ENCODE peak calls at places on chromosomes 11 and 22, in seven cellular contexts. G is CD8-positive, alpha-beta T cell; A is body of pancreas; V is HCT116; K is uterus; W is PC-3; Y is upper lobe of right lung. C is an unnamed sample.
A peak's percentile ranks its signal among the peaks of the same experiment; 100 is the strongest.

GRCh38 chr11:26493616-26494015 is 78.4 kb downstream of the MUC15 start:
- DNase-seq in G (no peak), A (no peak), V (no peak), K (no peak), W (no peak), Y (no peak), C (no peak)

GRCh38 chr11:76161261-76161961 is 44.9 kb downstream of the WNT11 start:
- DNase-seq in G (no peak), A (no peak), V (no peak), K (no peak), W (no peak), Y (no peak), C (no peak)

GRCh38 chr11:94805994-94806393 is 37.8 kb downstream of the AMOTL1 start:
- DNase-seq in G (no peak), A (no peak), V (no peak), K (no peak), W (no peak), Y (no peak), C (no peak)

GRCh38 chr22:36385491-36386350 is 2.0 kb downstream of the MYH9 start:
- DNase-seq in G (no peak), A (peak; percentile 94), V (no peak), K (peak; percentile 74), W (peak; percentile 94), Y (peak; percentile 88), C (no peak)

GRCh38 chr22:17786435-17787158 is 12.3 kb upstream of the BID start:
- DNase-seq in G (no peak), A (peak; percentile 37), V (no peak), K (peak; percentile 68), W (no peak), Y (no peak), C (peak; percentile 63)

GRCh38 chr11:126573325-126574076 is 218.0 kb downstream of the ST3GAL4 start:
- DNase-seq in G (no peak), A (no peak), V (no peak), K (no peak), W (no peak), Y (no peak), C (no peak)

GRCh38 chr11:10405858-10406592 is 49.0 kb upstream of the AMPD3 start:
- DNase-seq in G (no peak), A (peak; percentile 85), V (peak; percentile 87), K (peak; percentile 84), W (peak; percentile 87), Y (no peak), C (peak; percentile 57)

GRCh38 chr11:65880844-65881421 is 1.3 kb downstream of the CTSW start:
- DNase-seq in G (no peak), A (no peak), V (no peak), K (no peak), W (no peak), Y (no peak), C (no peak)

GRCh38 chr11:32890843-32891656 is 1.6 kb upstream of the QSER1 start:
- DNase-seq in G (no peak), A (no peak), V (no peak), K (no peak), W (peak; percentile 37), Y (no peak), C (no peak)

GRCh38 chr22:46171940-46172339 is 21.6 kb downstream of the PPARA start:
- DNase-seq in G (no peak), A (no peak), V (peak; percentile 15), K (no peak), W (peak; percentile 86), Y (no peak), C (no peak)

GRCh38 chr22:29121124-29121523 is 48.3 kb downstream of the KREMEN1 start:
- DNase-seq in G (no peak), A (no peak), V (no peak), K (no peak), W (no peak), Y (no peak), C (no peak)

GRCh38 chr11:31499576-31500178 is 9.7 kb downstream of the IMMP1L start:
- DNase-seq in G (no peak), A (no peak), V (no peak), K (no peak), W (no peak), Y (no peak), C (no peak)

GRCh38 chr11:443542-444199 is 1.9 kb upstream of the ANO9 start:
- DNase-seq in G (no peak), A (no peak), V (no peak), K (no peak), W (peak; percentile 8), Y (no peak), C (no peak)

GRCh38 chr22:31836010-31836409 is 82.2 kb downstream of the DEPDC5 start:
- DNase-seq in G (no peak), A (no peak), V (no peak), K (no peak), W (no peak), Y (no peak), C (no peak)

GRCh38 chr11:116610190-116610589 is 162.6 kb downstream of the BUD13 start:
- DNase-seq in G (no peak), A (no peak), V (no peak), K (no peak), W (no peak), Y (no peak), C (no peak)

GRCh38 chr11:38593649-38594048 is 1995.6 kb upstream of the RAG2 start:
- DNase-seq in G (no peak), A (no peak), V (no peak), K (no peak), W (peak; percentile 33), Y (no peak), C (no peak)

GRCh38 chr11:65973439-65974110 is 12.0 kb downstream of the SART1 start:
- DNase-seq in G (no peak), A (no peak), V (no peak), K (no peak), W (peak; percentile 82), Y (no peak), C (no peak)

GRCh38 chr11:67630230-67630942 is 649 bp upstream of the NUDT8 start:
- DNase-seq in G (peak; percentile 88), A (peak; percentile 100), V (peak; percentile 93), K (peak; percentile 99), W (peak; percentile 98), Y (peak; percentile 100), C (peak; percentile 96)

GRCh38 chr22:27851974-27852713 is 50.6 kb upstream of the MN1 start:
- DNase-seq in G (no peak), A (no peak), V (no peak), K (no peak), W (no peak), Y (no peak), C (no peak)

GRCh38 chr11:66718320-66718971 is 10.6 kb downstream of the SPTBN2 start:
- DNase-seq in G (no peak), A (peak; percentile 77), V (no peak), K (no peak), W (no peak), Y (peak; percentile 84), C (no peak)

GRCh38 chr11:68049509-68050370 is 10.9 kb downstream of the TCIRG1 start:
- DNase-seq in G (no peak), A (peak; percentile 68), V (no peak), K (no peak), W (no peak), Y (no peak), C (no peak)

GRCh38 chr22:44455963-44456358 is 42.1 kb downstream of the RTL6 start:
- DNase-seq in G (no peak), A (no peak), V (no peak), K (no peak), W (no peak), Y (no peak), C (no peak)

GRCh38 chr11:93614111-93614784 is 47.2 kb upstream of the CEP295 start:
- DNase-seq in G (no peak), A (no peak), V (peak; percentile 43), K (no peak), W (no peak), Y (no peak), C (no peak)

DNA sequence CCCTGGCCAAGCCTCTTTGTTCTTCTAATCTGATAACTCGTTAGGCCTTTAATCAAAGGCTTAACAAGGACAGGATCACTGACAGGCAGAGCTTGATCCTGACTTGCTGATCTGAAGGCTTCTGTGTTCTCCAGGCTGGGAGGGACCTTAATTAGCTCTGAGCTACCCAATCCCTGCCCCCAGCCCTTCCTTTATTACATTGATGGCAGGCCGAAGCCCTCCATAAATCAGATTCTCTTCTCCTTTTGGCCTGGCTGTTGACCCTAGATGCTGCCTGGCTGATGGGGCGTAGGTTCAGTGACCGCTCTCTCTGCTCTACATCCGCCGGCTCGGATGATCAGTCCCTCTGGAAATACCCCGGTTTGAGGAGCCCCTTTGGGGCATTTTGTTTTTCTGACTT is 10.2 kb upstream of the RRM1 start:
- DNase-seq in G (no peak), A (no peak), V (no peak), K (no peak), W (no peak), Y (no peak), C (no peak)
- H3K27ac ChIP-seq in G (no peak overlapping the region), A (no peak overlapping the region), V (no peak overlapping the region), K (no peak overlapping the region), W (no peak overlapping the region), Y (no peak overlapping the region), C (no peak overlapping the region)

GRCh38 chr11:113506893-113507292 is 31.7 kb upstream of the DRD2 start:
- DNase-seq in G (no peak), A (no peak), V (no peak), K (no peak), W (no peak), Y (no peak), C (no peak)
- H3K27ac ChIP-seq in G (no peak overlapping the region), A (no peak overlapping the region), V (no peak overlapping the region), K (no peak overlapping the region), W (no peak overlapping the region), Y (no peak overlapping the region), C (no peak overlapping the region)

GRCh38 chr11:130485983-130486970 is 37.8 kb downstream of the ADAMTS15 start:
- DNase-seq in G (no peak), A (no peak), V (no peak), K (no peak), W (no peak), Y (no peak), C (no peak)
- H3K27ac ChIP-seq in G (no peak overlapping the region), A (no peak overlapping the region), V (no peak overlapping the region), K (no peak overlapping the region), W (no peak overlapping the region), Y (peak overlapping the region; percentile 79), C (no peak overlapping the region)

GRCh38 chr11:101715281-101715680 is 131.5 kb upstream of the TRPC6 start:
- DNase-seq in G (no peak), A (no peak), V (no peak), K (no peak), W (no peak), Y (no peak), C (no peak)

GRCh38 chr11:101718406-101718805 is 134.6 kb upstream of the TRPC6 start:
- DNase-seq in G (no peak), A (no peak), V (no peak), K (no peak), W (peak; percentile 59), Y (no peak), C (no peak)

GRCh38 chr11:101717621-101718020 is 133.8 kb upstream of the TRPC6 start:
- DNase-seq in G (no peak), A (no peak), V (no peak), K (no peak), W (peak; percentile 48), Y (no peak), C (no peak)

GRCh38 chr11:101723371-101723770 is 139.6 kb upstream of the TRPC6 start:
- DNase-seq in G (no peak), A (no peak), V (no peak), K (no peak), W (peak; percentile 89), Y (no peak), C (no peak)

DNA sequence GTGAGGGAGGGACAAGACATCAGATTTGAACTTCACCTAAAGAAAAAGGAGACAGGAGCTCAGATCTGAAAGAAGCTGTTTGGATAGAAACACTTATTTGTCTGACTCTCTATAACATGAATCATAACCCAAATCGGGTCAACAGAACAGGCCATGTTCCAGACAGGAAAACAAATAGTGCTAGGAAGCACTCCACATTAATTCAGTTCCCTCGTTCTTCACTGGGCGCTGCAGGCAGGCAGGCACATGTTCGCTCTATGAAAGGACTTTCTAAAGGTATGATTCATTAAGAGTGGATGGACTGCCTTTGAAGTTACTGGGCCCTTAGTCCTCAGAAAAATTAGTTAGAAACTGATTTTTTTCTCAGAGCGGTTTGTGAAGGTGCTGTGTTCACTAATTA is 137.5 kb upstream of the TRPC6 start:
- DNase-seq in G (no peak), A (no peak), V (no peak), K (no peak), W (peak; percentile 79), Y (no peak), C (no peak)
- H3K27ac ChIP-seq in G (no peak overlapping the region), A (no peak overlapping the region), V (no peak overlapping the region), K (no peak overlapping the region), W (peak overlapping the region; percentile 35), Y (no peak overlapping the region), C (no peak overlapping the region)

C was measured in caudate nucleus.